ENCODE peak calls at places on chromosomes 3 and 15, in seven cellular contexts. One of them, this sample, is unnamed.

GRCh38 chr15:90210593-90210992 is 9.5 kb downstream of the SEMA4B start:
- DNase-seq in Panc1: no peak
- DNase-seq in effector memory CD4-positive, alpha-beta T cell: no peak
- DNase-seq in body of pancreas: peak; percentile 45
- DNase-seq in SK-N-SH: no peak
- DNase-seq in OCI-LY7: no peak
- DNase-seq in left ventricle myocardium inferior: peak; percentile 47
- DNase-seq in this sample: no peak

GRCh38 chr3:48592519-48593087 is 2.5 kb downstream of the COL7A1 start:
- DNase-seq in Panc1: no peak
- DNase-seq in effector memory CD4-positive, alpha-beta T cell: no peak
- DNase-seq in body of pancreas: no peak
- DNase-seq in SK-N-SH: no peak
- DNase-seq in OCI-LY7: no peak
- DNase-seq in left ventricle myocardium inferior: no peak
- DNase-seq in this sample: no peak

GRCh38 chr15:90650117-90650955 is 66.8 kb upstream of the BLM start:
- DNase-seq in Panc1: no peak
- DNase-seq in effector memory CD4-positive, alpha-beta T cell: no peak
- DNase-seq in body of pancreas: no peak
- DNase-seq in SK-N-SH: no peak
- DNase-seq in OCI-LY7: no peak
- DNase-seq in left ventricle myocardium inferior: no peak
- DNase-seq in this sample: no peak

GRCh38 chr15:90892023-90892422 is 7.7 kb downstream of the FES start:
- DNase-seq in Panc1: no peak
- DNase-seq in effector memory CD4-positive, alpha-beta T cell: no peak
- DNase-seq in body of pancreas: no peak
- DNase-seq in SK-N-SH: no peak
- DNase-seq in OCI-LY7: no peak
- DNase-seq in left ventricle myocardium inferior: no peak
- DNase-seq in this sample: no peak

GRCh38 chr3:55675478-55675877 is 188.4 kb upstream of the WNT5A start:
- DNase-seq in Panc1: no peak
- DNase-seq in effector memory CD4-positive, alpha-beta T cell: no peak
- DNase-seq in body of pancreas: no peak
- DNase-seq in SK-N-SH: no peak
- DNase-seq in OCI-LY7: no peak
- DNase-seq in left ventricle myocardium inferior: no peak
- DNase-seq in this sample: no peak

GRCh38 chr3:192223815-192224214 is 503.5 kb downstream of the FGF12 start:
- DNase-seq in Panc1: no peak
- DNase-seq in effector memory CD4-positive, alpha-beta T cell: no peak
- DNase-seq in body of pancreas: no peak
- DNase-seq in SK-N-SH: no peak
- DNase-seq in OCI-LY7: no peak
- DNase-seq in left ventricle myocardium inferior: no peak
- DNase-seq in this sample: no peak

GRCh38 chr3:158918008-158918407 is 116.2 kb downstream of the MFSD1 start:
- DNase-seq in Panc1: peak; percentile 30
- DNase-seq in effector memory CD4-positive, alpha-beta T cell: no peak
- DNase-seq in body of pancreas: peak; percentile 51
- DNase-seq in SK-N-SH: peak; percentile 58
- DNase-seq in OCI-LY7: peak; percentile 38
- DNase-seq in left ventricle myocardium inferior: no peak
- DNase-seq in this sample: peak; percentile 59

GRCh38 chr15:89413877-89414276 is 79.3 kb upstream of the POLG start:
- DNase-seq in Panc1: no peak
- DNase-seq in effector memory CD4-positive, alpha-beta T cell: no peak
- DNase-seq in body of pancreas: no peak
- DNase-seq in SK-N-SH: no peak
- DNase-seq in OCI-LY7: no peak
- DNase-seq in left ventricle myocardium inferior: no peak
- DNase-seq in this sample: no peak

GRCh38 chr3:8873740-8874139 is 89.5 kb downstream of the RAD18 start:
- DNase-seq in Panc1: no peak
- DNase-seq in effector memory CD4-positive, alpha-beta T cell: no peak
- DNase-seq in body of pancreas: no peak
- DNase-seq in SK-N-SH: no peak
- DNase-seq in OCI-LY7: no peak
- DNase-seq in left ventricle myocardium inferior: no peak
- DNase-seq in this sample: no peak

GRCh38 chr15:59306520-59307163 is 66.0 kb downstream of the MYO1E start:
- DNase-seq in Panc1: no peak
- DNase-seq in effector memory CD4-positive, alpha-beta T cell: no peak
- DNase-seq in body of pancreas: no peak
- DNase-seq in SK-N-SH: no peak
- DNase-seq in OCI-LY7: no peak
- DNase-seq in left ventricle myocardium inferior: no peak
- DNase-seq in this sample: no peak

GRCh38 chr3:69784854-69785523 is 45.7 kb downstream of the MITF start:
- DNase-seq in Panc1: no peak
- DNase-seq in effector memory CD4-positive, alpha-beta T cell: no peak
- DNase-seq in body of pancreas: peak; percentile 14
- DNase-seq in SK-N-SH: peak; percentile 11
- DNase-seq in OCI-LY7: no peak
- DNase-seq in left ventricle myocardium inferior: peak; percentile 71
- DNase-seq in this sample: peak; percentile 18

GRCh38 chr3:167305340-167305739 is 74.8 kb downstream of the ZBBX start:
- DNase-seq in Panc1: no peak
- DNase-seq in effector memory CD4-positive, alpha-beta T cell: no peak
- DNase-seq in body of pancreas: no peak
- DNase-seq in SK-N-SH: no peak
- DNase-seq in OCI-LY7: no peak
- DNase-seq in left ventricle myocardium inferior: no peak
- DNase-seq in this sample: no peak

GRCh38 chr3:112334709-112335108 is 1.8 kb downstream of the CD200 start:
- DNase-seq in Panc1: no peak
- DNase-seq in effector memory CD4-positive, alpha-beta T cell: no peak
- DNase-seq in body of pancreas: no peak
- DNase-seq in SK-N-SH: no peak
- DNase-seq in OCI-LY7: no peak
- DNase-seq in left ventricle myocardium inferior: no peak
- DNase-seq in this sample: no peak

GRCh38 chr15:101201411-101202174 is 50.3 kb downstream of the CHSY1 start:
- DNase-seq in Panc1: peak; percentile 72
- DNase-seq in effector memory CD4-positive, alpha-beta T cell: no peak
- DNase-seq in body of pancreas: peak; percentile 62
- DNase-seq in SK-N-SH: peak; percentile 75
- DNase-seq in OCI-LY7: no peak
- DNase-seq in left ventricle myocardium inferior: peak; percentile 87
- DNase-seq in this sample: peak; percentile 91

GRCh38 chr3:161349529-161350278 is 21.6 kb downstream of the SPTSSB start:
- DNase-seq in Panc1: no peak
- DNase-seq in effector memory CD4-positive, alpha-beta T cell: peak; percentile 24
- DNase-seq in body of pancreas: no peak
- DNase-seq in SK-N-SH: no peak
- DNase-seq in OCI-LY7: no peak
- DNase-seq in left ventricle myocardium inferior: no peak
- DNase-seq in this sample: no peak

GRCh38 chr3:19970289-19970688 is 23.4 kb downstream of the RAB5A start:
- DNase-seq in Panc1: no peak
- DNase-seq in effector memory CD4-positive, alpha-beta T cell: no peak
- DNase-seq in body of pancreas: no peak
- DNase-seq in SK-N-SH: no peak
- DNase-seq in OCI-LY7: no peak
- DNase-seq in left ventricle myocardium inferior: no peak
- DNase-seq in this sample: peak; percentile 54
- H3K27ac ChIP-seq in Panc1: no peak overlapping the region
- H3K27ac ChIP-seq in effector memory CD4-positive, alpha-beta T cell: no peak overlapping the region
- H3K27ac ChIP-seq in body of pancreas: no peak overlapping the region
- H3K27ac ChIP-seq in SK-N-SH: no peak overlapping the region
- H3K27ac ChIP-seq in OCI-LY7: no peak overlapping the region
- H3K27ac ChIP-seq in left ventricle myocardium inferior: peak overlapping the region; percentile 4
- H3K27ac ChIP-seq in this sample: peak overlapping the region; percentile 18

GRCh38 chr3:32794487-32795308 is 23.1 kb upstream of the TRIM71 start:
- DNase-seq in Panc1: no peak
- DNase-seq in effector memory CD4-positive, alpha-beta T cell: no peak
- DNase-seq in body of pancreas: peak; percentile 37
- DNase-seq in SK-N-SH: no peak
- DNase-seq in OCI-LY7: no peak
- DNase-seq in left ventricle myocardium inferior: no peak
- DNase-seq in this sample: no peak
- H3K27ac ChIP-seq in Panc1: no peak overlapping the region
- H3K27ac ChIP-seq in effector memory CD4-positive, alpha-beta T cell: no peak overlapping the region
- H3K27ac ChIP-seq in body of pancreas: no peak overlapping the region
- H3K27ac ChIP-seq in SK-N-SH: no peak overlapping the region
- H3K27ac ChIP-seq in OCI-LY7: no peak overlapping the region
- H3K27ac ChIP-seq in left ventricle myocardium inferior: no peak overlapping the region
- H3K27ac ChIP-seq in this sample: no peak overlapping the region

GRCh38 chr3:189466004-189466403 is 165.2 kb upstream of the TP63 start:
- DNase-seq in Panc1: no peak
- DNase-seq in effector memory CD4-positive, alpha-beta T cell: no peak
- DNase-seq in body of pancreas: no peak
- DNase-seq in SK-N-SH: no peak
- DNase-seq in OCI-LY7: no peak
- DNase-seq in left ventricle myocardium inferior: no peak
- DNase-seq in this sample: no peak
- H3K27ac ChIP-seq in Panc1: no peak overlapping the region
- H3K27ac ChIP-seq in effector memory CD4-positive, alpha-beta T cell: no peak overlapping the region
- H3K27ac ChIP-seq in body of pancreas: no peak overlapping the region
- H3K27ac ChIP-seq in SK-N-SH: no peak overlapping the region
- H3K27ac ChIP-seq in OCI-LY7: no peak overlapping the region
- H3K27ac ChIP-seq in left ventricle myocardium inferior: no peak overlapping the region
- H3K27ac ChIP-seq in this sample: no peak overlapping the region

GRCh38 chr3:12301031-12301430 is 12.2 kb downstream of the PPARG start:
- DNase-seq in Panc1: no peak
- DNase-seq in effector memory CD4-positive, alpha-beta T cell: no peak
- DNase-seq in body of pancreas: no peak
- DNase-seq in SK-N-SH: no peak
- DNase-seq in OCI-LY7: no peak
- DNase-seq in left ventricle myocardium inferior: no peak
- DNase-seq in this sample: no peak
- H3K27ac ChIP-seq in Panc1: peak overlapping the region; percentile 73
- H3K27ac ChIP-seq in effector memory CD4-positive, alpha-beta T cell: no peak overlapping the region
- H3K27ac ChIP-seq in body of pancreas: no peak overlapping the region
- H3K27ac ChIP-seq in SK-N-SH: no peak overlapping the region
- H3K27ac ChIP-seq in OCI-LY7: no peak overlapping the region
- H3K27ac ChIP-seq in left ventricle myocardium inferior: no peak overlapping the region
- H3K27ac ChIP-seq in this sample: no peak overlapping the region

This sample was measured in testis.